ENCODE peak calls at places on chromosomes 13 and 19, in four cellular contexts. I, H, L and P are unnamed samples.

GRCh38 chr13:99265823-99266426 is 7.7 kb upstream of the GPR18 start:
- DNase-seq in H (no peak), L (peak), I (peak), P (no peak)

GRCh38 chr13:21015284-21015683 is 46.1 kb downstream of the LATS2 start:
- DNase-seq in L (no peak), H (no peak), I (no peak), P (no peak)

GRCh38 chr13:103386341-103386740 is 320.1 kb upstream of the SLC10A2 start:
- DNase-seq in I (no peak), L (no peak), H (no peak), P (no peak)

GRCh38 chr13:30869491-30869890 is 36.6 kb upstream of the MEDAG start:
- DNase-seq in H (no peak), L (no peak), I (no peak), P (no peak)

GRCh38 chr13:81929988-81930387 is 1589.1 kb upstream of the SPRY2 start:
- DNase-seq in L (no peak), I (peak), H (no peak), P (no peak)

GRCh38 chr13:84430441-84430840 is 548.2 kb upstream of the SLITRK1 start:
- DNase-seq in L (no peak), H (no peak), I (no peak), P (no peak)

GRCh38 chr13:99191900-99192399 is 8.7 kb upstream of the UBAC2 start:
- DNase-seq in L (peak), I (no peak), H (no peak), P (no peak)

GRCh38 chr13:114143806-114144605 is 11.6 kb upstream of the RASA3 start:
- DNase-seq in I (peak), L (peak), H (peak), P (no peak)

GRCh38 chr13:106565127-106565775 is 2.7 kb downstream of the ARGLU1 start:
- DNase-seq in L (no peak), I (no peak), H (no peak), P (no peak)

GRCh38 chr19:53076984-53077383 is 26.2 kb downstream of the ZNF160 start:
- DNase-seq in L (peak), I (peak), H (peak), P (no peak)

GRCh38 chr19:29810504-29810871 is 1.3 kb upstream of the CCNE1 start:
- DNase-seq in H (no peak), L (peak), I (no peak), P (no peak)

GRCh38 chr13:39767791-39768564 is 112.5 kb downstream of the COG6 start:
- DNase-seq in L (no peak), I (no peak), H (no peak), P (no peak)
- TF ChIP-seq USF1 in L (no peak), I (no peak), H (no peak), P (no peak)

DNA sequence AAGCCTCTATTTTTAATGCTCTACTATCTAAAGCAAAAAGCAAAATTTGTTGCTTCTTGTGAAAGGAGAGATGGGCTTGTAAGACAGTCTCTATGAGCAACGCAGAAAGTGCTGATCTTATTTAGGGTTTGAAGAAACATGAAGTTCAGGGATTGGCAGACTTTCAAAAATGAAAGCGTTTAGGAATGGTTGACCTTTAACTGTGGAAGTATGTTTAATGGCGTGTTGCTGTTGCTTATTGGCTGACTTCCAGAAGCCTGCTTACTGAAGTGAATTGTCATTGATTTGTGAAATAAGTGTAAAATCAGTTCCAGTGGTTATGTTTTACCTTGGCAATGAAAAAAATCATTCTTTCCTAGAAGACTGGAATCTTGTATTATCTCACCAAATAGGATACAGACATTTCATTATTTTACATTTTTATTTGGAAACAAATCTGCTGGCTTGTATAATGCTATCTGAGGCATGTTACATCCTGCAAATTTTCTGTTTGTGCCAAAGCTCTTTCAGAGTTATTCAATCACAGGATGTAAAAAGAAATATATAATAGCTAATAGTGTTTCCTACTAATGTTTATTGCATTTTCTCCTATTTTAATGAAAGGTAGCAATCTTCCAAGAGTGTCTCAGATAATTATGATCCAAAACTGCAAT is 221.3 kb upstream of the SLITRK6 start:
- DNase-seq in H (no peak), L (no peak), I (peak), P (no peak)
- TF ChIP-seq USF1 in H (no peak), L (no peak), I (no peak), P (no peak)

GRCh38 chr19:8566855-8567254 is 10.4 kb downstream of the MYO1F start:
- DNase-seq in H (no peak), I (no peak), L (no peak), P (no peak)

GRCh38 chr19:8567522-8568172 is 9.6 kb downstream of the MYO1F start:
- DNase-seq in L (no peak), I (no peak), H (no peak), P (no peak)

GRCh38 chr19:8569066-8569761 is 8.0 kb downstream of the MYO1F start:
- DNase-seq in L (peak), I (no peak), H (no peak), P (peak)

GRCh38 chr19:8573316-8573715 is 3.9 kb downstream of the MYO1F start:
- DNase-seq in L (no peak), H (no peak), I (no peak), P (no peak)

DNA sequence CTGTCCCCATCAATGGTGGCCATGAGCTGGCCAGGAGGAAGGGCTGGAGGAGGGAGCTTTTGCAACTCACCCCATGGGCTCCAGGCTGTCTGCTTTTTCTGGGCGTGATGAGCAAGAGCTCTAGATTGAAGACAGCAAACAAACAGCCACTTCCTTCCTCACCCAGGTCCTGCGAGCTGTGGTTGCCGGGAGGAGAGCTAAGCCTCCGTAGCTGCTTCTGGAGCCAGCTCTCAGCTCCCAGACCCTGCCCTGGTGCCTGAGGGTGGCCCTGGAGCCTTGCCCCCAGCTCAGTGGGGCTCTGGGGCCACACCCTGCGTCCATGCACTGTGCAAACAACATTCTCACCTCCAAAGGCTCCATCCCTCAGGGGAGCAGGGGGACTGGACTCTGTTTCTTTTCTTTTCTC is 6.2 kb downstream of the MYO1F start:
- DNase-seq in L (no peak), H (no peak), I (no peak), P (no peak)
- TF ChIP-seq USF1 in L (no peak), H (no peak), I (no peak), P (no peak)

GRCh38 chr13:45831851-45832250 is 19.7 kb downstream of the SIAH3 start:
- DNase-seq in L (no peak), I (no peak), H (no peak), P (no peak)

GRCh38 chr13:45833242-45833641 is 18.3 kb downstream of the SIAH3 start:
- DNase-seq in L (no peak), H (no peak), I (no peak), P (no peak)

GRCh38 chr13:45834411-45834994 is 17.1 kb downstream of the SIAH3 start:
- DNase-seq in H (no peak), I (no peak), L (no peak), P (no peak)

GRCh38 chr13:45830121-45830520 is 21.4 kb downstream of the SIAH3 start:
- DNase-seq in H (no peak), L (no peak), I (no peak), P (no peak)

GRCh38 chr13:45833663-45834062 is 17.9 kb downstream of the SIAH3 start:
- DNase-seq in I (no peak), H (no peak), L (no peak), P (no peak)
- TF ChIP-seq USF1 in I (no peak), H (no peak), L (no peak), P (no peak)

GRCh38 chr19:1758959-1759903 is 5.9 kb downstream of the ONECUT3 start:
- DNase-seq in I (no peak), H (no peak), L (no peak), P (no peak)
- TF ChIP-seq USF1 in I (no peak), H (no peak), L (no peak), P (no peak)

GRCh38 chr19:48770223-48770622 is 14.9 kb downstream of the FGF21 start:
- DNase-seq in L (no peak), I (no peak), H (no peak), P (no peak)
- TF ChIP-seq USF1 in L (no peak), I (no peak), H (no peak), P (no peak)

GRCh38 chr19:17762505-17763229 is 11.4 kb downstream of the FCHO1 start:
- DNase-seq in L (peak), H (peak), I (peak), P (no peak)
- TF ChIP-seq USF1 in L (no peak), H (no peak), I (no peak), P (no peak)

GRCh38 chr13:48185018-48185417 is 48.0 kb upstream of the ITM2B start:
- DNase-seq in L (no peak), H (no peak), I (no peak), P (no peak)

GRCh38 chr13:48189122-48189521 is 43.9 kb upstream of the ITM2B start:
- DNase-seq in H (no peak), I (no peak), L (no peak), P (no peak)

GRCh38 chr13:48188640-48189039 is 44.4 kb upstream of the ITM2B start:
- DNase-seq in H (no peak), L (no peak), I (no peak), P (no peak)

GRCh38 chr13:48186722-48187121 is 46.3 kb upstream of the ITM2B start:
- DNase-seq in H (no peak), L (no peak), I (no peak), P (no peak)

GRCh38 chr13:48188129-48188528 is 44.9 kb upstream of the ITM2B start:
- DNase-seq in L (no peak), I (no peak), H (no peak), P (no peak)
- TF ChIP-seq USF1 in L (no peak), I (no peak), H (no peak), P (no peak)

DNA sequence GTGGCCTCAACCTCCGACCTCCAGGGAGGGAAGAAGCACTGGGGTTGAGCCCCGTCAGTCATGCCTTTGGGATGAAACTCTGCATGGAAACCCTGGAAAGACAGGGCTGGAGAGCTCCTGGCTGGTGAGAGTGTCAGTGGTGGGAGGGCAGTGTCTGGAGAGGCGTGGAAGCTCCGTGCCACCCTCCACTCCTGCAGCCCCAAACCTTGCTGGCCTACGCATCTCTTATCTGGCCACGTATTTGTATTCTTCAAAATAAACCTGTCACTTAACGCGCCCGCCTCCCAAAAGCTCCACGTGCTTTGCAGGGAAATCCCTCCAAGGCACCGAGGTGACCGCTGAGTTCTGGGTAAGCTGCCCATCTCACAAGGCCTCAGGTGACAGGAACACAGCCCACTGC is 84.3 kb downstream of the TEX29 start:
- DNase-seq in I (no peak), L (no peak), H (no peak), P (no peak)
- TF ChIP-seq USF1 in I (no peak), L (no peak), H (no peak), P (no peak)